ENCODE peak calls at places on chromosomes 1 and 21, in seven cellular contexts. One of them, this sample, is unnamed.
A peak's percentile ranks its signal among the peaks of the same experiment; 100 is the strongest.

GRCh38 chr1:225354906-225355305 is 72.9 kb downstream of the LBR start:
- DNase-seq in cardiac fibroblast: peak; percentile 5
- DNase-seq in endothelial cell: no peak
- DNase-seq in left ventricle myocardium inferior: no peak
- DNase-seq in astrocyte: no peak
- DNase-seq in coronary artery: no peak
- DNase-seq in kidney: no peak
- DNase-seq in this sample: no peak

GRCh38 chr1:97553975-97554374 is 366.9 kb downstream of the DPYD start:
- DNase-seq in endothelial cell: no peak
- DNase-seq in coronary artery: no peak
- DNase-seq in cardiac fibroblast: no peak
- DNase-seq in astrocyte: no peak
- DNase-seq in kidney: no peak
- DNase-seq in left ventricle myocardium inferior: no peak
- DNase-seq in this sample: no peak

GRCh38 chr1:51061231-51061943 is 40.6 kb upstream of the C1orf185 start:
- DNase-seq in endothelial cell: no peak
- DNase-seq in left ventricle myocardium inferior: no peak
- DNase-seq in coronary artery: no peak
- DNase-seq in astrocyte: peak; percentile 60
- DNase-seq in cardiac fibroblast: peak; percentile 31
- DNase-seq in kidney: no peak
- DNase-seq in this sample: no peak

GRCh38 chr1:94009304-94009703 is 100.1 kb upstream of the GCLM start:
- DNase-seq in kidney: no peak
- DNase-seq in endothelial cell: no peak
- DNase-seq in coronary artery: no peak
- DNase-seq in cardiac fibroblast: peak; percentile 45
- DNase-seq in astrocyte: no peak
- DNase-seq in left ventricle myocardium inferior: no peak
- DNase-seq in this sample: no peak

GRCh38 chr1:89953072-89953626 is 41.8 kb upstream of the ZNF326 start:
- DNase-seq in cardiac fibroblast: peak; percentile 91
- DNase-seq in kidney: peak; percentile 80
- DNase-seq in coronary artery: no peak
- DNase-seq in astrocyte: peak; percentile 93
- DNase-seq in left ventricle myocardium inferior: no peak
- DNase-seq in endothelial cell: peak; percentile 16
- DNase-seq in this sample: no peak

GRCh38 chr1:154863702-154864174 is 6.3 kb downstream of the KCNN3 start:
- DNase-seq in astrocyte: peak; percentile 49
- DNase-seq in left ventricle myocardium inferior: no peak
- DNase-seq in endothelial cell: peak; percentile 72
- DNase-seq in coronary artery: no peak
- DNase-seq in kidney: no peak
- DNase-seq in cardiac fibroblast: peak; percentile 66
- DNase-seq in this sample: no peak

GRCh38 chr1:184082541-184082940 is 31.0 kb downstream of the TSEN15 start:
- DNase-seq in astrocyte: no peak
- DNase-seq in coronary artery: no peak
- DNase-seq in cardiac fibroblast: no peak
- DNase-seq in endothelial cell: no peak
- DNase-seq in kidney: no peak
- DNase-seq in left ventricle myocardium inferior: no peak
- DNase-seq in this sample: no peak

GRCh38 chr1:7827134-7827955 is 25.5 kb downstream of the UTS2 start:
- DNase-seq in cardiac fibroblast: no peak
- DNase-seq in kidney: peak; percentile 71
- DNase-seq in coronary artery: no peak
- DNase-seq in endothelial cell: peak; percentile 33
- DNase-seq in left ventricle myocardium inferior: no peak
- DNase-seq in astrocyte: no peak
- DNase-seq in this sample: no peak

GRCh38 chr1:21878009-21878809 is 58.9 kb downstream of the HSPG2 start:
- DNase-seq in endothelial cell: no peak
- DNase-seq in coronary artery: no peak
- DNase-seq in left ventricle myocardium inferior: no peak
- DNase-seq in kidney: no peak
- DNase-seq in cardiac fibroblast: no peak
- DNase-seq in astrocyte: no peak
- DNase-seq in this sample: no peak

GRCh38 chr1:110130113-110130591 is 17.9 kb downstream of the UBL4B start:
- DNase-seq in coronary artery: no peak
- DNase-seq in cardiac fibroblast: no peak
- DNase-seq in kidney: no peak
- DNase-seq in endothelial cell: no peak
- DNase-seq in left ventricle myocardium inferior: peak; percentile 26
- DNase-seq in astrocyte: no peak
- DNase-seq in this sample: peak; percentile 34

GRCh38 chr1:171251741-171252300 is 3.5 kb downstream of the FMO1 start:
- DNase-seq in endothelial cell: peak; percentile 52
- DNase-seq in kidney: peak; percentile 72
- DNase-seq in cardiac fibroblast: peak; percentile 25
- DNase-seq in astrocyte: no peak
- DNase-seq in left ventricle myocardium inferior: peak; percentile 36
- DNase-seq in coronary artery: no peak
- DNase-seq in this sample: no peak

GRCh38 chr1:88595355-88595754 is 88.7 kb upstream of the PKN2 start:
- DNase-seq in kidney: no peak
- DNase-seq in endothelial cell: no peak
- DNase-seq in cardiac fibroblast: peak; percentile 80
- DNase-seq in left ventricle myocardium inferior: no peak
- DNase-seq in astrocyte: peak; percentile 20
- DNase-seq in coronary artery: no peak
- DNase-seq in this sample: no peak

GRCh38 chr1:53186533-53186932 is 10.1 kb upstream of the CPT2 start:
- DNase-seq in cardiac fibroblast: no peak
- DNase-seq in endothelial cell: no peak
- DNase-seq in left ventricle myocardium inferior: no peak
- DNase-seq in coronary artery: no peak
- DNase-seq in kidney: no peak
- DNase-seq in astrocyte: no peak
- DNase-seq in this sample: no peak

GRCh38 chr1:8438449-8438848 is 120.5 kb downstream of the SLC45A1 start:
- DNase-seq in astrocyte: no peak
- DNase-seq in cardiac fibroblast: no peak
- DNase-seq in left ventricle myocardium inferior: no peak
- DNase-seq in endothelial cell: no peak
- DNase-seq in kidney: no peak
- DNase-seq in coronary artery: no peak
- DNase-seq in this sample: no peak

GRCh38 chr1:70277875-70278274 is 56.7 kb downstream of the SRSF11 start:
- DNase-seq in left ventricle myocardium inferior: no peak
- DNase-seq in coronary artery: no peak
- DNase-seq in kidney: no peak
- DNase-seq in astrocyte: no peak
- DNase-seq in cardiac fibroblast: no peak
- DNase-seq in endothelial cell: no peak
- DNase-seq in this sample: no peak

GRCh38 chr21:44920694-44921604 is at the start of gene ITGB2:
- DNase-seq in coronary artery: no peak
- DNase-seq in endothelial cell: no peak
- DNase-seq in left ventricle myocardium inferior: peak; percentile 56
- DNase-seq in cardiac fibroblast: no peak
- DNase-seq in astrocyte: no peak
- DNase-seq in kidney: peak; percentile 82
- DNase-seq in this sample: no peak

GRCh38 chr1:155277896-155278688 is 829 bp downstream of the HCN3 start:
- DNase-seq in cardiac fibroblast: peak; percentile 29
- DNase-seq in left ventricle myocardium inferior: peak; percentile 50
- DNase-seq in astrocyte: no peak
- DNase-seq in coronary artery: no peak
- DNase-seq in kidney: peak; percentile 88
- DNase-seq in endothelial cell: peak; percentile 71
- DNase-seq in this sample: peak; percentile 69

GRCh38 chr1:69611316-69611715 is 43.6 kb downstream of the LRRC7 start:
- DNase-seq in cardiac fibroblast: no peak
- DNase-seq in astrocyte: no peak
- DNase-seq in coronary artery: no peak
- DNase-seq in left ventricle myocardium inferior: no peak
- DNase-seq in kidney: no peak
- DNase-seq in endothelial cell: no peak
- DNase-seq in this sample: no peak

GRCh38 chr1:147627435-147628110 is 42.8 kb downstream of the ACP6 start:
- DNase-seq in cardiac fibroblast: peak; percentile 57
- DNase-seq in endothelial cell: peak; percentile 60
- DNase-seq in kidney: no peak
- DNase-seq in coronary artery: no peak
- DNase-seq in astrocyte: no peak
- DNase-seq in left ventricle myocardium inferior: peak; percentile 35
- DNase-seq in this sample: no peak

DNA sequence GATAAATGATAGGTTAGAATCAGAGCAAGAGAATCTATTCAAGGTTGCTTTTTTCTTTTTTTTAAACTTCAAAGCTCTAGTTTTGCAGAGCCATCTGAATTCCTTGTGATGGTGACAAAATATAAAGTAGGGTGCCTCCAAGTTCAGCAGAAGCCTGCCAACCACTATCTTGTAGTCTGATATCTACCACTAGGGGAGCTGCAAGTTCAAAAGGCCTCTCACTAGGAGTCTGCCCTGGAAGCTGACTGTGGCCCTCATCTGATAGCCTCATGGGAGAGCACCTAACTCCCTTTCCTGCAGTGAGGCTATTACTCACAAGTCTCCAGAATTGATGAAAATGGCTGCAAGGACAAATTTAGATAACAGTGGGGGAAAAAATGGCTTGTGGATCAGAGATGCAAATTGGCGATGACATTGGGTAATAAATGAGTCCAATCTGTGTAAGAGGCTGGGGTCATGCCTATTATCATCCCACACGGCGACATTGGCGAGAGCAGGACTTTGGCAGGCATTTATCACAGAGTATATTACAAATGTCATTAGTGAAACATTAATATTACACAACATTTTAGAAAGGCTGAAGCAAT is 10.7 kb upstream of the ZP4 start:
- DNase-seq in left ventricle myocardium inferior: no peak
- DNase-seq in endothelial cell: peak; percentile 15
- DNase-seq in astrocyte: peak; percentile 25
- DNase-seq in coronary artery: no peak
- DNase-seq in cardiac fibroblast: peak; percentile 1
- DNase-seq in kidney: no peak
- DNase-seq in this sample: no peak
- TF ChIP-seq CTCF in left ventricle myocardium inferior: peak; percentile 56
- TF ChIP-seq CTCF in endothelial cell: peak; percentile 75
- TF ChIP-seq CTCF in astrocyte: peak; percentile 33
- TF ChIP-seq CTCF in coronary artery: no peak
- TF ChIP-seq CTCF in cardiac fibroblast: peak; percentile 12
- TF ChIP-seq CTCF in kidney: peak; percentile 40
- TF ChIP-seq CTCF in this sample: no peak

GRCh38 chr1:178379807-178380206 is 117.0 kb downstream of the CLEC20A start:
- DNase-seq in astrocyte: no peak
- DNase-seq in endothelial cell: peak; percentile 50
- DNase-seq in left ventricle myocardium inferior: no peak
- DNase-seq in kidney: no peak
- DNase-seq in cardiac fibroblast: no peak
- DNase-seq in coronary artery: no peak
- DNase-seq in this sample: no peak
- TF ChIP-seq CTCF in astrocyte: no peak
- TF ChIP-seq CTCF in endothelial cell: peak; percentile 82
- TF ChIP-seq CTCF in left ventricle myocardium inferior: no peak
- TF ChIP-seq CTCF in kidney: no peak
- TF ChIP-seq CTCF in cardiac fibroblast: peak; percentile 28
- TF ChIP-seq CTCF in coronary artery: no peak
- TF ChIP-seq CTCF in this sample: no peak

GRCh38 chr1:65717815-65718454 is 74.8 kb upstream of the PDE4B start:
- DNase-seq in cardiac fibroblast: peak; percentile 61
- DNase-seq in astrocyte: peak; percentile 24
- DNase-seq in kidney: no peak
- DNase-seq in coronary artery: no peak
- DNase-seq in left ventricle myocardium inferior: no peak
- DNase-seq in endothelial cell: no peak
- DNase-seq in this sample: no peak
- TF ChIP-seq CTCF in cardiac fibroblast: no peak
- TF ChIP-seq CTCF in astrocyte: peak; percentile 13
- TF ChIP-seq CTCF in kidney: no peak
- TF ChIP-seq CTCF in coronary artery: no peak
- TF ChIP-seq CTCF in left ventricle myocardium inferior: no peak
- TF ChIP-seq CTCF in endothelial cell: no peak
- TF ChIP-seq CTCF in this sample: no peak

GRCh38 chr1:9894115-9894514 is 16.0 kb downstream of the CTNNBIP1 start:
- DNase-seq in kidney: no peak
- DNase-seq in astrocyte: no peak
- DNase-seq in cardiac fibroblast: no peak
- DNase-seq in coronary artery: no peak
- DNase-seq in endothelial cell: no peak
- DNase-seq in left ventricle myocardium inferior: no peak
- DNase-seq in this sample: no peak

GRCh38 chr1:9890224-9890731 is 19.8 kb downstream of the CTNNBIP1 start:
- DNase-seq in coronary artery: no peak
- DNase-seq in left ventricle myocardium inferior: peak; percentile 60
- DNase-seq in astrocyte: peak; percentile 93
- DNase-seq in cardiac fibroblast: peak; percentile 93
- DNase-seq in kidney: peak; percentile 85
- DNase-seq in endothelial cell: no peak
- DNase-seq in this sample: peak; percentile 59

GRCh38 chr1:9889411-9889810 is 20.7 kb downstream of the CTNNBIP1 start:
- DNase-seq in cardiac fibroblast: no peak
- DNase-seq in coronary artery: no peak
- DNase-seq in astrocyte: no peak
- DNase-seq in endothelial cell: no peak
- DNase-seq in kidney: no peak
- DNase-seq in left ventricle myocardium inferior: no peak
- DNase-seq in this sample: no peak

GRCh38 chr1:9891207-9891606 is 18.9 kb downstream of the CTNNBIP1 start:
- DNase-seq in kidney: peak; percentile 35
- DNase-seq in endothelial cell: no peak
- DNase-seq in left ventricle myocardium inferior: no peak
- DNase-seq in astrocyte: peak; percentile 46
- DNase-seq in cardiac fibroblast: no peak
- DNase-seq in coronary artery: no peak
- DNase-seq in this sample: no peak

DNA sequence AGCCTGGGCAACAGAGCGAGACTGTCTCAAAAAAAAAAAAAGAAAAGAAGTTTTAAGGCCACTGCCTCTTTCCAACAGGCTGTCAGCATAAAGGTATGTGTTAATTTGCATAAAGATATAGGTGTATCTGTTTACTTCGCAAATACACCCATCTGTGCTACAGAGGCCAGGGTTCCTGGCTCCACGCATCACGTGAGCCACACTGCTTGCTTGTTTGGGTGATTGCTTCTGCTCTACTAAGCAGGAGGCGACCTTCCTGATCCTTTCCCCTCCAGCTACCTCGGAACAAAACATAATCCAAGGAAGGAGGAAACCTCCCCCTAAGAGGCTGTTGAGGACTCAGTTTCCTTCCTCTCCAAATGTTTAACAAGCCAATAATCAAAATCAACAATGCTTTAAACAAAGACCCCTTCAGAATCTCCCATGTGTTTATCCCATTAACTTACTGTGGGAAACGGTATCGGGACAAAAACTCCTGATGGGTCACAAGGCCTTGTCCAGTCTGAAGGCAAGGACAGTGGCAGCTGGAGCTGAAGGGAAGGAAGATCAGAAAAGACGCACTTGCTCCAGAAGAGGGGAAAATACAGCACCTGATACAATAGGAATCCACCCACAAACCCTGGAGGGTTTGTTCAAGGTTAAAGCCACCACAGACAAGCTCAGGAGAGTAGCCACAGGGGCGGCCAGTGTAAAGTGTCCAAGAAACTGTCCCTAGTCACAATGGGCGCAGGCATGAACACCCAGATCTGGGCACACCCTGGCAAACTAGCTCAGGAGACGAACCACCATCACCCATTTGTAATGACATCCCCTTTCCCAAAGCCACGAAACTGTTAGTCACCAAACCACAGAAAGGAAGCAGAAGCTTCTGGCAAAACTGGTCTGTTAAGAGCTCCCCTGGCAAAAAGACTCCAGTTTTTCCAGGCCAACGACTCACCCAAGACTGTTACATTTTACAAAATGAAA is 17.2 kb downstream of the CTNNBIP1 start:
- DNase-seq in cardiac fibroblast: peak; percentile 81
- DNase-seq in left ventricle myocardium inferior: no peak
- DNase-seq in kidney: peak; percentile 45
- DNase-seq in astrocyte: peak; percentile 87
- DNase-seq in endothelial cell: no peak
- DNase-seq in coronary artery: no peak
- DNase-seq in this sample: no peak
- TF ChIP-seq CTCF in cardiac fibroblast: no peak
- TF ChIP-seq CTCF in left ventricle myocardium inferior: no peak
- TF ChIP-seq CTCF in kidney: no peak
- TF ChIP-seq CTCF in astrocyte: no peak
- TF ChIP-seq CTCF in endothelial cell: no peak
- TF ChIP-seq CTCF in coronary artery: no peak
- TF ChIP-seq CTCF in this sample: no peak